ENCODE peak calls at places on chromosome 4, in six cellular contexts. One of them, this sample, is unnamed.

GRCh38 chr4:11505225-11505971 is 76.7 kb upstream of the HS3ST1 start:
- DNase-seq in GM23338: no peak
- DNase-seq in AG09309: no peak
- DNase-seq in fibroblast of mammary gland: no peak
- DNase-seq in GM12865: no peak
- DNase-seq in fibroblast of lung: peak; percentile 82
- DNase-seq in this sample: peak; percentile 89

GRCh38 chr4:13367691-13368090 is 116.4 kb downstream of the RAB28 start:
- DNase-seq in AG09309: no peak
- DNase-seq in GM12865: no peak
- DNase-seq in fibroblast of mammary gland: no peak
- DNase-seq in fibroblast of lung: no peak
- DNase-seq in GM23338: no peak
- DNase-seq in this sample: no peak

GRCh38 chr4:74874785-74875367 is 58.0 kb upstream of the PARM1 start:
- DNase-seq in fibroblast of mammary gland: peak; percentile 81
- DNase-seq in GM23338: peak; percentile 89
- DNase-seq in AG09309: peak; percentile 59
- DNase-seq in GM12865: peak; percentile 82
- DNase-seq in fibroblast of lung: peak; percentile 70
- DNase-seq in this sample: peak; percentile 79

GRCh38 chr4:7192252-7193039 is at the start of gene SORCS2:
- DNase-seq in AG09309: no peak
- DNase-seq in GM23338: peak; percentile 77
- DNase-seq in fibroblast of lung: peak; percentile 53
- DNase-seq in fibroblast of mammary gland: peak; percentile 40
- DNase-seq in GM12865: peak; percentile 47
- DNase-seq in this sample: peak; percentile 45

GRCh38 chr4:48985976-48986653 is at the start of gene CWH43:
- DNase-seq in GM23338: peak; percentile 84
- DNase-seq in fibroblast of lung: no peak
- DNase-seq in fibroblast of mammary gland: no peak
- DNase-seq in GM12865: no peak
- DNase-seq in AG09309: no peak
- DNase-seq in this sample: no peak

GRCh38 chr4:112516401-112517066 is 554 bp upstream of the NEUROG2 start:
- DNase-seq in AG09309: no peak
- DNase-seq in fibroblast of lung: no peak
- DNase-seq in GM12865: peak; percentile 73
- DNase-seq in GM23338: peak; percentile 85
- DNase-seq in fibroblast of mammary gland: no peak
- DNase-seq in this sample: no peak

GRCh38 chr4:84324850-84325249 is 174.2 kb downstream of the NKX6-1 start:
- DNase-seq in GM12865: no peak
- DNase-seq in fibroblast of lung: peak; percentile 65
- DNase-seq in fibroblast of mammary gland: no peak
- DNase-seq in AG09309: no peak
- DNase-seq in GM23338: no peak
- DNase-seq in this sample: no peak

GRCh38 chr4:48133668-48134444 is at the start of gene TXK:
- DNase-seq in fibroblast of mammary gland: peak; percentile 23
- DNase-seq in AG09309: no peak
- DNase-seq in GM12865: no peak
- DNase-seq in fibroblast of lung: peak; percentile 28
- DNase-seq in GM23338: no peak
- DNase-seq in this sample: no peak

GRCh38 chr4:187179086-187180070 is 455.7 kb upstream of the FAT1 start:
- DNase-seq in GM12865: no peak
- DNase-seq in AG09309: no peak
- DNase-seq in fibroblast of lung: no peak
- DNase-seq in GM23338: peak; percentile 22
- DNase-seq in fibroblast of mammary gland: peak; percentile 6
- DNase-seq in this sample: no peak

GRCh38 chr4:39576268-39576667 is 49.0 kb upstream of the UGDH start:
- DNase-seq in GM23338: no peak
- DNase-seq in GM12865: peak; percentile 6
- DNase-seq in fibroblast of lung: peak; percentile 48
- DNase-seq in fibroblast of mammary gland: no peak
- DNase-seq in AG09309: no peak
- DNase-seq in this sample: no peak

GRCh38 chr4:54657556-54658313 is at the start of gene KIT:
- DNase-seq in GM23338: peak; percentile 93
- DNase-seq in fibroblast of mammary gland: no peak
- DNase-seq in AG09309: no peak
- DNase-seq in GM12865: no peak
- DNase-seq in fibroblast of lung: peak; percentile 17
- DNase-seq in this sample: no peak

GRCh38 chr4:99028187-99028586 is 32.7 kb downstream of the METAP1 start:
- DNase-seq in fibroblast of lung: peak; percentile 54
- DNase-seq in GM12865: no peak
- DNase-seq in AG09309: no peak
- DNase-seq in GM23338: no peak
- DNase-seq in fibroblast of mammary gland: peak; percentile 22
- DNase-seq in this sample: no peak

GRCh38 chr4:87423313-87424031 is 1.1 kb downstream of the NUDT9 start:
- DNase-seq in fibroblast of mammary gland: peak; percentile 34
- DNase-seq in AG09309: no peak
- DNase-seq in fibroblast of lung: no peak
- DNase-seq in GM23338: no peak
- DNase-seq in GM12865: peak; percentile 59
- DNase-seq in this sample: peak; percentile 37

GRCh38 chr4:2059726-2060577 is 825 bp downstream of the NAT8L start:
- DNase-seq in AG09309: no peak
- DNase-seq in fibroblast of mammary gland: peak; percentile 5
- DNase-seq in GM23338: peak; percentile 54
- DNase-seq in GM12865: no peak
- DNase-seq in fibroblast of lung: no peak
- DNase-seq in this sample: no peak

GRCh38 chr4:84583871-84584373 is 995 bp downstream of the CDS1 start:
- DNase-seq in GM12865: peak; percentile 10
- DNase-seq in AG09309: no peak
- DNase-seq in GM23338: no peak
- DNase-seq in fibroblast of mammary gland: peak; percentile 8
- DNase-seq in fibroblast of lung: no peak
- DNase-seq in this sample: no peak

GRCh38 chr4:89575840-89576239 is 261.1 kb downstream of the SNCA start:
- DNase-seq in GM23338: no peak
- DNase-seq in fibroblast of lung: no peak
- DNase-seq in GM12865: no peak
- DNase-seq in fibroblast of mammary gland: no peak
- DNase-seq in AG09309: no peak
- DNase-seq in this sample: no peak

GRCh38 chr4:128169245-128169644 is 108.1 kb downstream of the LARP1B start:
- DNase-seq in GM12865: no peak
- DNase-seq in fibroblast of mammary gland: no peak
- DNase-seq in GM23338: no peak
- DNase-seq in AG09309: no peak
- DNase-seq in fibroblast of lung: no peak
- DNase-seq in this sample: no peak

GRCh38 chr4:152342293-152342692 is 193.6 kb downstream of the FBXW7 start:
- DNase-seq in AG09309: no peak
- DNase-seq in fibroblast of mammary gland: peak; percentile 79
- DNase-seq in GM12865: no peak
- DNase-seq in GM23338: no peak
- DNase-seq in fibroblast of lung: peak; percentile 47
- DNase-seq in this sample: peak; percentile 25

GRCh38 chr4:148376151-148376550 is 66.1 kb downstream of the NR3C2 start:
- DNase-seq in fibroblast of mammary gland: no peak
- DNase-seq in GM12865: no peak
- DNase-seq in GM23338: no peak
- DNase-seq in fibroblast of lung: peak; percentile 70
- DNase-seq in AG09309: no peak
- DNase-seq in this sample: peak; percentile 68

GRCh38 chr4:147842573-147842972 is 110.7 kb downstream of the ARHGAP10 start:
- DNase-seq in GM12865: no peak
- DNase-seq in GM23338: no peak
- DNase-seq in fibroblast of lung: peak; percentile 89
- DNase-seq in AG09309: no peak
- DNase-seq in fibroblast of mammary gland: peak; percentile 99
- DNase-seq in this sample: no peak

GRCh38 chr4:36283912-36284465 is 2.6 kb downstream of the DTHD1 start:
- DNase-seq in fibroblast of mammary gland: no peak
- DNase-seq in GM23338: no peak
- DNase-seq in AG09309: no peak
- DNase-seq in fibroblast of lung: no peak
- DNase-seq in GM12865: no peak
- DNase-seq in this sample: no peak

GRCh38 chr4:74364649-74365491 is at the start of gene EREG:
- DNase-seq in GM23338: peak; percentile 94
- DNase-seq in GM12865: peak; percentile 29
- DNase-seq in fibroblast of mammary gland: peak; percentile 66
- DNase-seq in AG09309: no peak
- DNase-seq in fibroblast of lung: peak; percentile 68
- DNase-seq in this sample: peak; percentile 66

GRCh38 chr4:121932212-121932974 is 19.5 kb downstream of the TRPC3 start:
- DNase-seq in GM12865: no peak
- DNase-seq in fibroblast of mammary gland: no peak
- DNase-seq in AG09309: no peak
- DNase-seq in fibroblast of lung: no peak
- DNase-seq in GM23338: no peak
- DNase-seq in this sample: no peak

GRCh38 chr4:182578402-182578801 is 335.2 kb downstream of the TENM3 start:
- DNase-seq in GM12865: no peak
- DNase-seq in GM23338: peak; percentile 31
- DNase-seq in fibroblast of lung: peak; percentile 96
- DNase-seq in fibroblast of mammary gland: peak; percentile 84
- DNase-seq in AG09309: peak; percentile 52
- DNase-seq in this sample: peak; percentile 55

GRCh38 chr4:10998826-10999225 is 314.3 kb upstream of the CLNK start:
- DNase-seq in fibroblast of mammary gland: no peak
- DNase-seq in GM12865: no peak
- DNase-seq in GM23338: no peak
- DNase-seq in fibroblast of lung: peak; percentile 64
- DNase-seq in AG09309: no peak
- DNase-seq in this sample: no peak

GRCh38 chr4:35167385-35167784 is 1076.9 kb downstream of the ARAP2 start:
- DNase-seq in AG09309: no peak
- DNase-seq in fibroblast of lung: no peak
- DNase-seq in GM12865: no peak
- DNase-seq in fibroblast of mammary gland: no peak
- DNase-seq in GM23338: no peak
- DNase-seq in this sample: no peak

GRCh38 chr4:35918491-35918977 is 325.8 kb downstream of the ARAP2 start:
- DNase-seq in fibroblast of mammary gland: no peak
- DNase-seq in AG09309: no peak
- DNase-seq in fibroblast of lung: no peak
- DNase-seq in GM12865: no peak
- DNase-seq in GM23338: peak; percentile 40
- DNase-seq in this sample: no peak

GRCh38 chr4:156971168-156971601 is 414 bp downstream of the PDGFC start:
- DNase-seq in GM12865: no peak
- DNase-seq in fibroblast of mammary gland: no peak
- DNase-seq in AG09309: no peak
- DNase-seq in fibroblast of lung: no peak
- DNase-seq in GM23338: peak; percentile 47
- DNase-seq in this sample: no peak

GRCh38 chr4:128159967-128160366 is 98.9 kb downstream of the LARP1B start:
- DNase-seq in AG09309: no peak
- DNase-seq in fibroblast of mammary gland: peak; percentile 55
- DNase-seq in GM23338: no peak
- DNase-seq in fibroblast of lung: peak; percentile 63
- DNase-seq in GM12865: no peak
- DNase-seq in this sample: peak; percentile 56

GRCh38 chr4:72899214-72899613 is 170.3 kb downstream of the COX18 start:
- DNase-seq in GM12865: no peak
- DNase-seq in AG09309: no peak
- DNase-seq in fibroblast of lung: peak; percentile 51
- DNase-seq in fibroblast of mammary gland: no peak
- DNase-seq in GM23338: peak; percentile 58
- DNase-seq in this sample: no peak

GRCh38 chr4:174835536-174835935 is 6.5 kb upstream of the GLRA3 start:
- DNase-seq in AG09309: no peak
- DNase-seq in fibroblast of mammary gland: peak; percentile 1
- DNase-seq in fibroblast of lung: no peak
- DNase-seq in GM23338: no peak
- DNase-seq in GM12865: no peak
- DNase-seq in this sample: peak; percentile 17
- TF ChIP-seq CTCF in AG09309: no peak
- TF ChIP-seq CTCF in fibroblast of mammary gland: no peak
- TF ChIP-seq CTCF in fibroblast of lung: no peak
- TF ChIP-seq CTCF in GM23338: no peak
- TF ChIP-seq CTCF in GM12865: no peak
- TF ChIP-seq CTCF in this sample: no peak

DNA sequence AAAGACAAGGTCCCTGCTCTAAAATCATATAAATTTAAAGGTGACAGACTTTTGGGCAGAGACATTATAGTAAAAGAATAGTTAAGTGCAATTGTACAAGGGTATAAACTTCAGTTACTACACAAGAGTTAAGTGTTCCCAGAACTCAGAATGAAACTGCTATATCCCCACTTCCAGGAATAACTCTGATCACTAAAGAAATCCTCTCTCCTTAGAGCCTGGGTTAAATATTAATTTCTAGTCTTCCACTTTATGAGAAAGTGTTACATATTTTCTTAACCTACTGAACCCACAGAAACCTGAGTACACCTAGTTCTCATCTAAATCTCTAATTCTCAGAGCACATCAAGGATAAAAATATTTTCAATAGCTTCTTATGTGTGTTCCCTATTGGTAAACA is 99.1 kb upstream of the USP38 start:
- DNase-seq in fibroblast of lung: no peak
- DNase-seq in AG09309: no peak
- DNase-seq in fibroblast of mammary gland: no peak
- DNase-seq in GM23338: no peak
- DNase-seq in GM12865: no peak
- DNase-seq in this sample: no peak
- TF ChIP-seq CTCF in fibroblast of lung: no peak
- TF ChIP-seq CTCF in AG09309: no peak
- TF ChIP-seq CTCF in fibroblast of mammary gland: no peak
- TF ChIP-seq CTCF in GM23338: no peak
- TF ChIP-seq CTCF in GM12865: no peak
- TF ChIP-seq CTCF in this sample: no peak

DNA sequence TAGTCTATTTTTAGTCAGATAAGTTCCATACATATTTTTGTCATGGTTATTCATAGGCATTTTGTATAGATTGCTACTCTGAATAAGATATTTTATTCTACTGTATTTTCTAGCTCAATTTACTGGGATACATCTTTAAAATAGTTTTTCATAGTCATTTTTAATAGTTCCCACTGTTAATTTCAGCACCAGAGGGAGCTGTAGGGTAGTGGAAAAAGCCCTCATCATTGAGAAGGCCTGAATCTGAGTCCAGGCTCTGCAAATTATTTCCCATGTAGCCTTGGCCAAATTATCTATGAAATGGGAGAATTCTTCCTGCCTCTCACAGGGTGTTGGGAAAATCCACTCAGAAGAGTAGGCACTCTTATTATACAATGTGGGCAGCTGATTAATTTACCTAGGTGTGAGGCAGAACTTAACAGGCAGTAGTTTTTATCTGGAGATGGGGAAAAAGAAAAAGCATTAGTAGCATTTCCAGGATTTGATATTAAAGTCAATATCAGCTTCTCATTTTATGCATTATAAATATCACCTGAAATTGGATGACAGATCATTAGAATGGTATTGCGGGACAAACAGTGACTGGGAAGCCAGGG is 102.9 kb upstream of the PAQR3 start:
- DNase-seq in AG09309: no peak
- DNase-seq in fibroblast of lung: peak; percentile 16
- DNase-seq in fibroblast of mammary gland: peak; percentile 30
- DNase-seq in GM12865: peak; percentile 24
- DNase-seq in GM23338: peak; percentile 45
- DNase-seq in this sample: peak; percentile 59
- TF ChIP-seq CTCF in AG09309: peak; percentile 55
- TF ChIP-seq CTCF in fibroblast of lung: peak; percentile 56
- TF ChIP-seq CTCF in fibroblast of mammary gland: peak; percentile 48
- TF ChIP-seq CTCF in GM12865: peak; percentile 30
- TF ChIP-seq CTCF in GM23338: peak; percentile 70
- TF ChIP-seq CTCF in this sample: peak; percentile 56

GRCh38 chr4:4438891-4439290 is 52.0 kb downstream of the NSG1 start:
- DNase-seq in fibroblast of lung: no peak
- DNase-seq in GM12865: no peak
- DNase-seq in AG09309: no peak
- DNase-seq in fibroblast of mammary gland: no peak
- DNase-seq in GM23338: no peak
- DNase-seq in this sample: no peak
- TF ChIP-seq CTCF in fibroblast of lung: no peak
- TF ChIP-seq CTCF in GM12865: no peak
- TF ChIP-seq CTCF in AG09309: no peak
- TF ChIP-seq CTCF in fibroblast of mammary gland: no peak
- TF ChIP-seq CTCF in GM23338: no peak
- TF ChIP-seq CTCF in this sample: no peak

This sample was measured in MCF 10A.